ENCODE peak calls at places on chromosomes 13 and 19, in six cellular contexts. One of them, this sample, is unnamed.

GRCh38 chr19:45419396-45419795 is 4.3 kb downstream of the ERCC1 start:
- DNase-seq in ovary: no peak
- DNase-seq in activated CD4-positive, CD25-positive, alpha-beta regulatory T cell treated with anti-CD3 and anti-CD28 coated beads, Interleukin-2, amount 50 U/mL, for 72 hours: no peak
- DNase-seq in glutamatergic neuron: no peak
- DNase-seq in non-pigmented ciliary epithelial cell: no peak
- DNase-seq in psoas muscle: no peak
- DNase-seq in this sample: no peak

GRCh38 chr19:17376935-17377600 is at the start of gene PLVAP:
- DNase-seq in psoas muscle: no peak
- DNase-seq in ovary: no peak
- DNase-seq in non-pigmented ciliary epithelial cell: no peak
- DNase-seq in glutamatergic neuron: no peak
- DNase-seq in activated CD4-positive, CD25-positive, alpha-beta regulatory T cell treated with anti-CD3 and anti-CD28 coated beads, Interleukin-2, amount 50 U/mL, for 72 hours: no peak
- DNase-seq in this sample: no peak

GRCh38 chr13:52599037-52599852 is 43.0 kb upstream of the HNRNPA1L2 start:
- DNase-seq in activated CD4-positive, CD25-positive, alpha-beta regulatory T cell treated with anti-CD3 and anti-CD28 coated beads, Interleukin-2, amount 50 U/mL, for 72 hours: no peak
- DNase-seq in glutamatergic neuron: no peak
- DNase-seq in psoas muscle: no peak
- DNase-seq in ovary: no peak
- DNase-seq in non-pigmented ciliary epithelial cell: peak; percentile 38
- DNase-seq in this sample: no peak

GRCh38 chr19:38003427-38004099 is 96.6 kb downstream of the SIPA1L3 start:
- DNase-seq in non-pigmented ciliary epithelial cell: peak; percentile 51
- DNase-seq in ovary: peak; percentile 59
- DNase-seq in activated CD4-positive, CD25-positive, alpha-beta regulatory T cell treated with anti-CD3 and anti-CD28 coated beads, Interleukin-2, amount 50 U/mL, for 72 hours: no peak
- DNase-seq in glutamatergic neuron: peak; percentile 76
- DNase-seq in psoas muscle: peak; percentile 80
- DNase-seq in this sample: no peak

GRCh38 chr13:58883405-58883804 is 1251.9 kb downstream of the PCDH17 start:
- DNase-seq in glutamatergic neuron: no peak
- DNase-seq in non-pigmented ciliary epithelial cell: no peak
- DNase-seq in activated CD4-positive, CD25-positive, alpha-beta regulatory T cell treated with anti-CD3 and anti-CD28 coated beads, Interleukin-2, amount 50 U/mL, for 72 hours: no peak
- DNase-seq in ovary: no peak
- DNase-seq in psoas muscle: no peak
- DNase-seq in this sample: no peak

GRCh38 chr13:103537616-103538015 is 471.4 kb upstream of the SLC10A2 start:
- DNase-seq in non-pigmented ciliary epithelial cell: no peak
- DNase-seq in ovary: no peak
- DNase-seq in activated CD4-positive, CD25-positive, alpha-beta regulatory T cell treated with anti-CD3 and anti-CD28 coated beads, Interleukin-2, amount 50 U/mL, for 72 hours: no peak
- DNase-seq in psoas muscle: no peak
- DNase-seq in glutamatergic neuron: no peak
- DNase-seq in this sample: no peak

GRCh38 chr13:72781461-72782439 is at the start of the genes DIS3 and PIBF1:
- DNase-seq in psoas muscle: peak; percentile 99
- DNase-seq in ovary: peak; percentile 97
- DNase-seq in glutamatergic neuron: peak; percentile 98
- DNase-seq in activated CD4-positive, CD25-positive, alpha-beta regulatory T cell treated with anti-CD3 and anti-CD28 coated beads, Interleukin-2, amount 50 U/mL, for 72 hours: peak; percentile 95
- DNase-seq in non-pigmented ciliary epithelial cell: peak; percentile 90
- DNase-seq in this sample: peak; percentile 95

GRCh38 chr19:51131780-51132680 is 7.3 kb downstream of the SIGLEC9 start:
- DNase-seq in ovary: peak; percentile 75
- DNase-seq in activated CD4-positive, CD25-positive, alpha-beta regulatory T cell treated with anti-CD3 and anti-CD28 coated beads, Interleukin-2, amount 50 U/mL, for 72 hours: peak; percentile 26
- DNase-seq in psoas muscle: no peak
- DNase-seq in glutamatergic neuron: peak; percentile 69
- DNase-seq in non-pigmented ciliary epithelial cell: no peak
- DNase-seq in this sample: no peak

GRCh38 chr13:113451951-113452421 is 1.3 kb downstream of the ADPRHL1 start:
- DNase-seq in activated CD4-positive, CD25-positive, alpha-beta regulatory T cell treated with anti-CD3 and anti-CD28 coated beads, Interleukin-2, amount 50 U/mL, for 72 hours: no peak
- DNase-seq in glutamatergic neuron: no peak
- DNase-seq in ovary: no peak
- DNase-seq in non-pigmented ciliary epithelial cell: no peak
- DNase-seq in psoas muscle: peak; percentile 82
- DNase-seq in this sample: no peak

GRCh38 chr19:14835011-14835410 is at the start of the genes OR7A5 and OR7C1:
- DNase-seq in non-pigmented ciliary epithelial cell: no peak
- DNase-seq in activated CD4-positive, CD25-positive, alpha-beta regulatory T cell treated with anti-CD3 and anti-CD28 coated beads, Interleukin-2, amount 50 U/mL, for 72 hours: no peak
- DNase-seq in glutamatergic neuron: no peak
- DNase-seq in psoas muscle: no peak
- DNase-seq in ovary: no peak
- DNase-seq in this sample: no peak

GRCh38 chr19:5627395-5627904 is 4.6 kb downstream of the SAFB start:
- DNase-seq in ovary: no peak
- DNase-seq in non-pigmented ciliary epithelial cell: no peak
- DNase-seq in psoas muscle: peak; percentile 79
- DNase-seq in glutamatergic neuron: peak; percentile 79
- DNase-seq in activated CD4-positive, CD25-positive, alpha-beta regulatory T cell treated with anti-CD3 and anti-CD28 coated beads, Interleukin-2, amount 50 U/mL, for 72 hours: no peak
- DNase-seq in this sample: no peak

GRCh38 chr19:2266183-2266993 is 10.2 kb upstream of the JSRP1 start:
- DNase-seq in glutamatergic neuron: no peak
- DNase-seq in activated CD4-positive, CD25-positive, alpha-beta regulatory T cell treated with anti-CD3 and anti-CD28 coated beads, Interleukin-2, amount 50 U/mL, for 72 hours: no peak
- DNase-seq in psoas muscle: peak; percentile 89
- DNase-seq in non-pigmented ciliary epithelial cell: no peak
- DNase-seq in ovary: peak; percentile 75
- DNase-seq in this sample: no peak

GRCh38 chr19:45293682-45294081 is 29.0 kb downstream of the CKM start:
- DNase-seq in activated CD4-positive, CD25-positive, alpha-beta regulatory T cell treated with anti-CD3 and anti-CD28 coated beads, Interleukin-2, amount 50 U/mL, for 72 hours: no peak
- DNase-seq in glutamatergic neuron: no peak
- DNase-seq in psoas muscle: no peak
- DNase-seq in ovary: no peak
- DNase-seq in non-pigmented ciliary epithelial cell: no peak
- DNase-seq in this sample: no peak

GRCh38 chr19:48913114-48913513 is 13.0 kb downstream of the NUCB1 start:
- DNase-seq in activated CD4-positive, CD25-positive, alpha-beta regulatory T cell treated with anti-CD3 and anti-CD28 coated beads, Interleukin-2, amount 50 U/mL, for 72 hours: no peak
- DNase-seq in psoas muscle: no peak
- DNase-seq in ovary: no peak
- DNase-seq in non-pigmented ciliary epithelial cell: no peak
- DNase-seq in glutamatergic neuron: no peak
- DNase-seq in this sample: no peak

GRCh38 chr13:29545988-29546387 is 49.5 kb downstream of the SLC7A1 start:
- DNase-seq in activated CD4-positive, CD25-positive, alpha-beta regulatory T cell treated with anti-CD3 and anti-CD28 coated beads, Interleukin-2, amount 50 U/mL, for 72 hours: no peak
- DNase-seq in ovary: no peak
- DNase-seq in non-pigmented ciliary epithelial cell: no peak
- DNase-seq in glutamatergic neuron: no peak
- DNase-seq in psoas muscle: no peak
- DNase-seq in this sample: no peak

GRCh38 chr13:114185182-114185971 is 6.3 kb downstream of the CFAP97D2 start:
- DNase-seq in glutamatergic neuron: no peak
- DNase-seq in non-pigmented ciliary epithelial cell: no peak
- DNase-seq in activated CD4-positive, CD25-positive, alpha-beta regulatory T cell treated with anti-CD3 and anti-CD28 coated beads, Interleukin-2, amount 50 U/mL, for 72 hours: no peak
- DNase-seq in ovary: no peak
- DNase-seq in psoas muscle: no peak
- DNase-seq in this sample: no peak

GRCh38 chr19:19649580-19649995 is 6.1 kb upstream of the GMIP start:
- DNase-seq in non-pigmented ciliary epithelial cell: no peak
- DNase-seq in activated CD4-positive, CD25-positive, alpha-beta regulatory T cell treated with anti-CD3 and anti-CD28 coated beads, Interleukin-2, amount 50 U/mL, for 72 hours: no peak
- DNase-seq in glutamatergic neuron: no peak
- DNase-seq in psoas muscle: no peak
- DNase-seq in ovary: no peak
- DNase-seq in this sample: no peak

GRCh38 chr19:15296841-15297415 is 35.4 kb downstream of the BRD4 start:
- DNase-seq in activated CD4-positive, CD25-positive, alpha-beta regulatory T cell treated with anti-CD3 and anti-CD28 coated beads, Interleukin-2, amount 50 U/mL, for 72 hours: no peak
- DNase-seq in ovary: no peak
- DNase-seq in non-pigmented ciliary epithelial cell: no peak
- DNase-seq in glutamatergic neuron: no peak
- DNase-seq in psoas muscle: no peak
- DNase-seq in this sample: no peak

This sample was measured in NCI-H1048.